ENCODE peak calls at places on chromosomes 16 and 17, in eight cellular contexts. Z is Karpas-422, G is HCT116, I is mesendoderm, W is GM12878, T is PC-9, F is neuronal stem cell, D is endothelial cell of umbilical vein. A is an unnamed sample.

GRCh38 chr16:49600976-49601375 is 227.4 kb downstream of the C16orf78 start:
- DNase-seq in Z (no peak), G (no peak), I (no peak), W (no peak), T (no peak), F (no peak), D (no peak), A (no peak)

GRCh38 chr17:39894681-39895376 is 23.6 kb downstream of the GSDMB start:
- DNase-seq in Z (no peak), G (no peak), I (no peak), W (no peak), T (no peak), F (no peak), D (peak), A (no peak)

GRCh38 chr16:81734632-81735434 is 44.3 kb upstream of the PLCG2 start:
- DNase-seq in Z (no peak), G (no peak), I (no peak), W (no peak), T (no peak), F (no peak), D (no peak), A (no peak)

GRCh38 chr17:16515933-16516332 is 23.9 kb upstream of the LRRC75A start:
- DNase-seq in Z (no peak), G (no peak), I (no peak), W (no peak), T (no peak), F (no peak), D (no peak), A (no peak)

GRCh38 chr17:39231587-39232551 is 6.1 kb upstream of the STAC2 start:
- DNase-seq in Z (peak), G (no peak), I (peak), W (no peak), T (no peak), F (no peak), D (peak), A (no peak)

GRCh38 chr17:69170377-69170776 is 28.7 kb upstream of the ABCA6 start:
- DNase-seq in Z (no peak), G (no peak), I (no peak), W (no peak), T (no peak), F (no peak), D (peak), A (no peak)

GRCh38 chr17:78034429-78035091 is 76.1 kb downstream of the TNRC6C start:
- DNase-seq in Z (no peak), G (peak), I (no peak), W (no peak), T (no peak), F (no peak), D (peak), A (peak)

GRCh38 chr16:83344014-83344413 is 463.8 kb upstream of the HSBP1 start:
- DNase-seq in Z (no peak), G (no peak), I (no peak), W (no peak), T (no peak), F (no peak), D (peak), A (peak)

GRCh38 chr17:32157225-32157624 is 14.9 kb downstream of the RHOT1 start:
- DNase-seq in Z (no peak), G (no peak), I (no peak), W (no peak), T (no peak), F (no peak), D (no peak), A (peak)

GRCh38 chr16:80347002-80347401 is 193.8 kb upstream of the DYNLRB2 start:
- DNase-seq in Z (no peak), G (no peak), I (no peak), W (no peak), T (no peak), F (no peak), D (no peak), A (no peak)

GRCh38 chr17:71071837-71072236 is 902.5 kb downstream of the KCNJ2 start:
- DNase-seq in Z (no peak), G (peak), I (peak), W (no peak), T (peak), F (no peak), D (no peak), A (peak)

GRCh38 chr17:31699281-31699680 is 159.8 kb downstream of the COPRS start:
- DNase-seq in Z (no peak), G (no peak), I (no peak), W (no peak), T (no peak), F (no peak), D (no peak), A (peak)

GRCh38 chr17:74340470-74341023 is 14.5 kb downstream of the KIF19 start:
- DNase-seq in Z (no peak), G (no peak), I (no peak), W (no peak), T (no peak), F (no peak), D (no peak), A (no peak)
- H3K4me2 ChIP-seq in Z (no peak), G (no peak), I (no peak), W (no peak), T (no peak), F (no peak), D (no peak), A (no peak)

GRCh38 chr16:85983606-85984005 is 84.6 kb downstream of the IRF8 start:
- DNase-seq in Z (no peak), G (no peak), I (no peak), W (no peak), T (no peak), F (no peak), D (no peak), A (no peak)
- H3K4me3 ChIP-seq in Z (no peak), G (no peak), I (no peak), W (no peak), T (no peak), F (no peak), D (no peak), A (no peak)

GRCh38 chr17:42076797-42077559 is 21.3 kb downstream of the ZNF385C start:
- DNase-seq in Z (no peak), G (no peak), I (no peak), W (no peak), T (no peak), F (no peak), D (no peak), A (no peak)

GRCh38 chr17:42077770-42078169 is 20.5 kb downstream of the ZNF385C start:
- DNase-seq in Z (no peak), G (no peak), I (no peak), W (no peak), T (no peak), F (no peak), D (no peak), A (no peak)

GRCh38 chr17:42079541-42079940 is 18.7 kb downstream of the ZNF385C start:
- DNase-seq in Z (no peak), G (no peak), I (no peak), W (no peak), T (no peak), F (no peak), D (no peak), A (no peak)

GRCh38 chr17:42078396-42079042 is 19.8 kb downstream of the ZNF385C start:
- DNase-seq in Z (no peak), G (no peak), I (no peak), W (no peak), T (no peak), F (no peak), D (peak), A (no peak)

DNA sequence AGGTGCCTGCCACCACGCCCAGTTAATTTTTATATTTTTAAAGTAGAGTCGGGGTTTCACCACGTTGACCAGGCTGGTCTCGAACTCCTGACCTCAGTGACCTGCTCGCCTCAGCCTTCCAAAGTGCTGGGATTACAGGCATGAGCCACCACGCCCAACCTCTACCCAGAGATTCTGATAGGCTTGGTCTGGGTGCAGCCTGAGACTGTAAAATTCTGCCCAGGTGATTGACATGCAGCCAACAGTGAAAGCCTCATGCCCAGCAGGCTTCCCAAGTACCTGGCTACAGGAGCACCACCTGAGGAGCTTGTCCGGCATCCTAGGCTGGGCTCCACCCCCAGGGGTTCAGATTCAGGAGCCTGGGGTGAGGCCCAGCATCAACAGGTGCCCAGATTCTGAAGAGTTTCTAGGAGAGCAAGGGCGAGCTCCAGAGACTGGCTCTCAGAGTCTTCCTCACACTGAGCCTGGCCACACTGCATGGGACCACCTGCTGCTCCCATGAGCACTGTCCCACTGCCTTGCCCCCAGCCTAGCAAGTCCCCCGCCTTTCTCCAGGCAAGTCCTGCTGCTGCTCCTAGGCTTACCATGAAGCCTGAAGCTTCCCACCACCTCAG is 16.6 kb downstream of the ZNF385C start:
- DNase-seq in Z (no peak), G (no peak), I (no peak), W (no peak), T (no peak), F (no peak), D (no peak), A (no peak)
- H3K4me2 ChIP-seq in Z (no peak), G (peak), I (no peak), W (no peak), T (no peak), F (no peak), D (no peak), A (no peak)

DNA sequence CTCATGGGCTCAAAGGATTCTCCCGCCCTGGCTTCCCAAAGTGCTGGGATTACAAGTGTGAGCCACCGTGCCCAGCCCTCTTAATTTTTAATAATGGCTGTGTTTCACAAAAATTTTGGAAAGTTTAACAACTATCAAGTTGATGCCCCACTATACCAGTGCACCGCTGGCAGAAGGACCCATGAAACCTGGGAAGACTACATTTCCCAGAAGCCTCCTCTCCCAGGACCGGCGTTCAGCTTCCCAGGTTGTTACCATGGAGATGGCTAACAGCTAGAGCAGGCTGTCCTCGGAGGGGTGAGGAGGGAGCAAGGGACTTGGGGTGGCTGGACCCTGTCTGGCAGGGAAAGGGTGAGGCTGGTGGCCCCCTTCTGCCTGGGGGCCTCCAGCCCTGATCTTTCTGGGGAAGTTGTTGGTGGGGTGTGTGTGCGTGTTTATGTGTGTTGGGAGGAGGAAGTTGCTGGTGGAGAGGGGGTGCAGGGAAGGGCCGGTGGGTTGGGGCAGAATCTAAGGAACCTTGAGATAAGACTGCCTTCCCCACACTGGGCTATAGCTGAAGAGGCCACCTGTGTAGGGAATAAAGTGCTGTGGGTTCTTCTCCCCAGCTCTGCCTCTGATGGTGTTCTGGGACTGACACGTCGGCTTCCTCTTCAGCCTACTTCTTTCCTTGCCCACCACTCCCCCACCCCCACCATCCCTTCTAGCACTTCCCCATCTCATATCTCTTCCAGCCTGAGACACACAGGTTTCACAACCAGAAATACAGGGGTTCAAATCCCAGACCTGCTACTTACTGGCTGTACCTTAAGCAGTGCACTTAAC is at the start of gene DRC7:
- DNase-seq in Z (peak), G (peak), I (peak), W (no peak), T (peak), F (peak), D (peak), A (peak)
- H3K4me3 ChIP-seq in Z (no peak), G (peak), I (no peak), W (no peak), T (no peak), F (peak), D (peak), A (no peak)

GRCh38 chr17:63151981-63152523 is 186.0 kb downstream of the TANC2 start:
- DNase-seq in Z (no peak), G (no peak), I (peak), W (no peak), T (no peak), F (peak), D (no peak), A (peak)

GRCh38 chr17:63153488-63153887 is 187.5 kb downstream of the TANC2 start:
- DNase-seq in Z (no peak), G (no peak), I (no peak), W (no peak), T (no peak), F (no peak), D (no peak), A (no peak)

GRCh38 chr17:63154586-63155244 is 188.7 kb downstream of the TANC2 start:
- DNase-seq in Z (no peak), G (no peak), I (no peak), W (no peak), T (no peak), F (no peak), D (no peak), A (no peak)

GRCh38 chr17:63150994-63151464 is 185.0 kb downstream of the TANC2 start:
- DNase-seq in Z (no peak), G (no peak), I (peak), W (no peak), T (no peak), F (peak), D (no peak), A (peak)

GRCh38 chr17:63150466-63150865 is 184.4 kb downstream of the TANC2 start:
- DNase-seq in Z (no peak), G (no peak), I (no peak), W (no peak), T (no peak), F (no peak), D (no peak), A (no peak)
- H3K4me2 ChIP-seq in Z (no peak), G (no peak), I (no peak), W (no peak), T (no peak), F (no peak), D (no peak), A (no peak)

GRCh38 chr16:70682239-70683145 is 3.4 kb downstream of the MTSS2 start:
- DNase-seq in Z (no peak), G (no peak), I (peak), W (no peak), T (no peak), F (no peak), D (no peak), A (no peak)
- H3K4me3 ChIP-seq in Z (no peak), G (no peak), I (no peak), W (no peak), T (no peak), F (no peak), D (no peak), A (peak)

DNA sequence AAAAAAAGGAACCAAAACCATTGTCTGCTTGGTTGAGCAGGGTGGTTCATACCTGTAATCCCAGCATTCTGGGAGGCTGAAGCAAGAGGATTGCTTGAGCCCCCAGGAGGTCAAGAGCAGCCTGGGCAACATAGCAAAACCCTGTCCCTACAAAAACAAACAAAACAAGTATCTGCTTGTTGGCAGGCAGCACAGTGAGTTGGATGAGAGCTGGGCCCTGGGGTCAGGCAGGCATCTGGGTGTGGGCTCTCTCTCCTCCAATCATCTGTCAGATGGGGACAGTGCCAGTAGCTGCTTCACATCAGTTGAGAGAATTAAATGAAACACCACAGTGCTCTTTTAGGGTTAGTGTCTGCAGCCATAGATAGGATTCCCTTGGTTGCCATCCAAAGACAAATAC is 5.8 kb downstream of the ARMC7 start:
- DNase-seq in Z (no peak), G (no peak), I (no peak), W (no peak), T (no peak), F (no peak), D (no peak), A (no peak)
- H3K4me2 ChIP-seq in Z (no peak), G (no peak), I (no peak), W (no peak), T (no peak), F (no peak), D (no peak), A (no peak)

DNA sequence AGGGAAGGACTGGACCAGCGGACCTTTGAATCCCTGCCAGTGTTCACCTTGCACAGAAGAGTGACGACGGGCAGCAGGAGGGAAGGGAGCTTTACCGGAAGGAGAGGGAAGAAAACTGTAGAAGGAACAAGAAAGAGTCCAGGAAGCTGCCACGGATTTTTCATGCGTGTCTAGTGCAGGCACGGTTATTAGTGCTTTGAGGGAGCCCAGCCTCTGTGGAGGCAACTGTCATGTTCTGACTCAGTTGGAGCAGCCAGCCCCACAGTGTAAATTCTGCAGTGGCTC is 6.4 kb upstream of the HOXB13 start:
- DNase-seq in Z (no peak), G (no peak), I (no peak), W (no peak), T (no peak), F (no peak), D (no peak), A (no peak)
- H3K4me3 ChIP-seq in Z (no peak), G (no peak), I (no peak), W (no peak), T (no peak), F (no peak), D (no peak), A (no peak)

DNA sequence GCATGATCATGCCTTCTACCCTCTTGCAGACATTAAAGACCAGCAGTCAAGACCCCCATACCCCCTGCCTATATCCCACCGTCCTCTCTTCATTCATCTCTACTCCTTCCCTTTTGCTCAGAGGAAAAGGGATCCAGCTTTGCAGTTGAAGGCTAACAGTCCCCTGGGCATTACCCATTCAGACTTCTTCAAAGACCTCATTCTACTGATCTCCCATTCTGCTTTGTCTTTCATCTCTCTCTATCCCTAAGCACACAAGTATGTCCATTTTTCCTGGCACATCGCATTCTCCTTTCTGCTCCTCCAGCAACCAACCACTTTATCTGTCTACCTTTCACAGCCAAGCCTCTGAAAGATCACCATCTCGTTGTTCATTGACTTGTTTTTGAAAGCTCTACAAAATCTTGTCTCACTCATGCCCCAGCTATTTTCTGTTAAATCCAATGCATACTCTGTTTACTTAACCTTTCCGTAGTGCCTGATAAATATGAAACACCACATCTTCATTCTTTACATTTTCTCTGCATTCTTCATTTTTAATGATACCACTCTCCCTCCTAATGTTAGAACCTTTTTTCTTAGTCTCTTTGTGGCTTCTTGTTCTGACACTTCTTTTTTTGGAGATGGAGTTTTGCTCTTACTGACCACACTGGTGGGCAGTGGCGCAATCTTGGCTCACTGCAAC is 14.1 kb upstream of the LCMT1 start:
- DNase-seq in Z (no peak), G (no peak), I (no peak), W (no peak), T (no peak), F (no peak), D (no peak), A (peak)
- H3K4me2 ChIP-seq in Z (no peak), G (no peak), I (no peak), W (no peak), T (no peak), F (no peak), D (no peak), A (peak)

GRCh38 chr16:68406458-68407041 is 41.8 kb downstream of the SMPD3 start:
- DNase-seq in Z (no peak), G (no peak), I (no peak), W (no peak), T (no peak), F (no peak), D (no peak), A (peak)
- H3K4me3 ChIP-seq in Z (no peak), G (no peak), I (no peak), W (no peak), T (no peak), F (no peak), D (no peak), A (peak)

A was measured in fibroblast of lung.